ENCODE peak calls at places on chromosomes 3 and 15, in seven cellular contexts. N is H9, T is IMR-90, U is mesendoderm, C is neuronal stem cell, P is H1, I is trophoblast cell. J is an unnamed sample.

GRCh38 chr3:4995500-4996053 is 16.3 kb downstream of the BHLHE40 start:
- DNase-seq in N (no peak), T (peak), C (no peak), P (peak), I (peak), U (peak), J (peak)

GRCh38 chr3:36164400-36164799 is 215.9 kb upstream of the STAC start:
- DNase-seq in P (no peak), I (no peak), C (no peak), T (no peak), U (no peak), N (no peak), J (no peak)

GRCh38 chr15:64877435-64877834 is 34.3 kb upstream of the ANKDD1A start:
- DNase-seq in N (no peak), P (no peak), C (no peak), I (no peak), U (no peak), T (no peak), J (no peak)

GRCh38 chr3:118980832-118981231 is 53.8 kb downstream of the IGSF11 start:
- DNase-seq in P (no peak), U (no peak), N (no peak), I (no peak), C (no peak), T (no peak), J (no peak)

GRCh38 chr3:171565671-171566070 is 105.5 kb upstream of the TNIK start:
- DNase-seq in C (no peak), N (no peak), U (no peak), T (peak), I (no peak), P (no peak), J (peak)

GRCh38 chr3:130291148-130291547 is 54.3 kb upstream of the COL6A5 start:
- DNase-seq in C (no peak), N (no peak), P (no peak), I (no peak), U (no peak), T (no peak), J (no peak)

GRCh38 chr15:55116636-55117035 is 80.1 kb downstream of the RSL24D1 start:
- DNase-seq in P (no peak), U (no peak), N (no peak), C (no peak), I (no peak), T (no peak), J (no peak)

GRCh38 chr15:39594056-39594763 is 13.3 kb downstream of the THBS1 start:
- DNase-seq in N (no peak), I (no peak), P (no peak), U (no peak), T (peak), C (no peak), J (peak)

GRCh38 chr3:128226794-128227399 is 73.6 kb downstream of the EEFSEC start:
- DNase-seq in N (peak), T (peak), U (peak), C (peak), P (peak), I (peak), J (peak)

GRCh38 chr15:82731527-82731926 is 21.9 kb upstream of the AP3B2 start:
- DNase-seq in C (no peak), N (no peak), P (no peak), I (no peak), U (no peak), T (no peak), J (no peak)

GRCh38 chr15:92452143-92452542 is 58.5 kb downstream of the ST8SIA2 start:
- DNase-seq in U (no peak), C (no peak), P (no peak), I (no peak), N (no peak), T (no peak), J (no peak)

GRCh38 chr15:67303490-67304363 is 49.1 kb downstream of the IQCH start:
- DNase-seq in P (no peak), I (peak), N (no peak), U (peak), T (peak), C (no peak), J (peak)

GRCh38 chr3:126858887-126859286 is 124.0 kb upstream of the PLXNA1 start:
- DNase-seq in U (peak), I (peak), P (no peak), C (no peak), N (no peak), T (peak), J (peak)

GRCh38 chr3:89859738-89860137 is 752.3 kb downstream of the EPHA3 start:
- DNase-seq in C (no peak), I (no peak), T (no peak), U (no peak), N (no peak), P (no peak), J (no peak)

GRCh38 chr15:63402498-63403253 is 21.0 kb upstream of the CA12 start:
- DNase-seq in N (no peak), C (peak), I (no peak), U (peak), T (peak), P (peak), J (peak)

GRCh38 chr3:31002730-31003129 is 108.3 kb upstream of the GADL1 start:
- DNase-seq in C (no peak), U (no peak), P (no peak), T (no peak), I (no peak), N (no peak), J (no peak)

GRCh38 chr15:69573815-69574472 is 121.3 kb downstream of the RPLP1 start:
- DNase-seq in C (no peak), P (no peak), I (no peak), N (no peak), U (no peak), T (peak), J (peak)

GRCh38 chr3:146189519-146190173 is 28.7 kb upstream of the PLOD2 start:
- DNase-seq in C (peak), N (peak), I (peak), U (peak), P (peak), T (peak), J (peak)

GRCh38 chr3:52310861-52311566 is 5.1 kb upstream of the DNAH1 start:
- DNase-seq in C (no peak), T (peak), I (no peak), N (no peak), U (no peak), P (no peak), J (no peak)

GRCh38 chr3:126108689-126109075 is 24.8 kb upstream of the SLC41A3 start:
- DNase-seq in P (peak), N (no peak), I (no peak), C (no peak), T (no peak), U (no peak), J (no peak)

GRCh38 chr3:53865732-53866499 is 16.0 kb downstream of the ACTR8 start:
- DNase-seq in N (no peak), U (no peak), I (no peak), T (no peak), P (no peak), C (no peak), J (no peak)

GRCh38 chr15:82680200-82681102 is 29.2 kb downstream of the AP3B2 start:
- DNase-seq in P (peak), C (peak), T (no peak), I (peak), U (peak), N (peak), J (no peak)

GRCh38 chr3:76010252-76010651 is 224.9 kb upstream of the ZNF717 start:
- DNase-seq in P (no peak), I (no peak), C (no peak), T (no peak), N (no peak), U (peak), J (no peak)

GRCh38 chr3:127964053-127964452 is 49.0 kb downstream of the KBTBD12 start:
- DNase-seq in U (no peak), T (peak), I (no peak), N (no peak), P (no peak), C (no peak), J (peak)

GRCh38 chr3:69932087-69932486 is 67.4 kb upstream of the SAMMSON start:
- DNase-seq in T (no peak), I (no peak), C (no peak), N (no peak), U (no peak), P (no peak), J (no peak)

GRCh38 chr3:99925584-99925983 is 107.9 kb downstream of the CMSS1 start:
- DNase-seq in P (no peak), N (no peak), T (peak), C (no peak), U (no peak), I (no peak), J (peak)

GRCh38 chr3:141019244-141019643 is 31.9 kb upstream of the SPSB4 start:
- DNase-seq in P (no peak), T (no peak), U (no peak), I (no peak), C (no peak), N (peak), J (no peak)

GRCh38 chr3:128322030-128323022 is 144.4 kb downstream of the DNAJB8 start:
- DNase-seq in C (no peak), U (peak), I (peak), T (peak), N (peak), P (peak), J (peak)

GRCh38 chr15:33506781-33507180 is 196.0 kb downstream of the RYR3 start:
- DNase-seq in I (no peak), N (no peak), P (no peak), U (peak), T (peak), C (no peak), J (no peak)

GRCh38 chr3:25478964-25479726 is 51.1 kb downstream of the RARB start:
- DNase-seq in N (no peak), C (no peak), P (no peak), T (no peak), U (no peak), I (no peak), J (no peak)
- H3K23ac ChIP-seq in N (no peak), C (no peak), P (no peak), T (no peak), U (no peak), I (no peak), J (no peak)

DNA sequence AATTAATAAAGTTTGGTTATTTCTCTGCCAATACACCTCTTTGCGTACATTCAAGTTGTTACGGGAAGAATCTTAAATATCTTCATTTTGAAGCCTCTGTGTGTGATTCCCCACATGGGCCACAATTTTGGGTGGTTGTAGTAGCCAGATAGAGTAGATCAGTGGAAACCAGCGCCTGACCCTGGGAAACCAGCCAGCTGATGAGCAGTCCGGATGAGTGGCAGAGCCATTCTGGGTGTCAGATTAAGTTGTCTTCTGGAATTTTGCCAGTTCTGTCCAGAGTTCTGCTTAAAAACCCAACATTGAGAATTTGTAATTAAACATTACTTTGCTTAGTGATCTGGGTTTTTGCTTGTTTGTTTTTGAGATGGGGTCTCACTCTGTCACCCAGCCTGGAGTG is 49.7 kb downstream of the MRPS25 start:
- DNase-seq in I (no peak), C (no peak), U (no peak), T (peak), P (no peak), N (no peak), J (no peak)
- H3K23ac ChIP-seq in I (no peak), C (no peak), U (no peak), T (no peak), P (no peak), N (no peak), J (no peak)

GRCh38 chr3:47245271-47245670 is 37.3 kb downstream of the KIF9 start:
- DNase-seq in U (no peak), P (no peak), I (no peak), C (no peak), T (no peak), N (no peak), J (no peak)
- H3K23ac ChIP-seq in U (no peak), P (no peak), I (no peak), C (no peak), T (no peak), N (no peak), J (no peak)

DNA sequence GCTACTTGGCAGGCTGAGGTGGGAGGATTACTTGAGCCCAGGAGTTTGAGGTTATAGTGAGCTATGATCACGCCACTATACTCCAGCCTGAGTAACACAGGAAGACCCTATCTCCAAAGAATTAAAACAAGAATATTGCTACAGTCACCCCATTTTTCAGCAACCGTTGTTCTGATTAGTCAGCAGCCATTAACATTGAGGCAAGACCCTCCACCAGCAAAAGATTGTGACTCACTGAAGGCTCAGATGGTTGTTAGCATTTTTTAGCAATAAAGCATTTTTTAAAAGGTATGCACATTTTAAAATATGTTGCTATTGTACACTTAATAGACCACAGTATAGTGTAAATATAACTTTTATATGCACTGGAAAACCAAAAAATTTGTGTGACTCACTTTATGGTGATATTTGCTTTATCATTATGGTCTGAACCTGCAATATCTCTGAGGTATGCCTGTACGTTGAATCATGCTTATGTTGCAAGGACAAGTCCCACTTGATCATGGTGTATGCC is 492.6 kb downstream of the SQOR start:
- DNase-seq in I (no peak), C (no peak), N (no peak), P (no peak), U (no peak), T (peak), J (no peak)
- H3K23ac ChIP-seq in I (no peak), C (no peak), N (no peak), P (no peak), U (no peak), T (peak), J (no peak)

GRCh38 chr15:53272116-53272515 is 482.0 kb upstream of the ONECUT1 start:
- DNase-seq in T (no peak), N (no peak), I (no peak), C (no peak), P (no peak), U (peak), J (no peak)

GRCh38 chr15:53274630-53275029 is 484.5 kb upstream of the ONECUT1 start:
- DNase-seq in C (no peak), U (no peak), N (no peak), I (no peak), T (no peak), P (no peak), J (no peak)
- H3K23ac ChIP-seq in C (no peak), U (no peak), N (no peak), I (no peak), T (no peak), P (no peak), J (no peak)

GRCh38 chr3:133745108-133745507 is 1.1 kb upstream of the TF start:
- DNase-seq in P (no peak), I (no peak), C (no peak), T (no peak), N (no peak), U (no peak), J (no peak)
- H3K23ac ChIP-seq in P (no peak), I (no peak), C (no peak), T (no peak), N (no peak), U (no peak), J (no peak)

GRCh38 chr15:79381593-79381992 is 50.5 kb upstream of the MINAR1 start:
- DNase-seq in C (no peak), T (no peak), U (no peak), P (no peak), N (no peak), I (no peak), J (no peak)
- H3K23ac ChIP-seq in C (no peak), T (no peak), U (no peak), P (no peak), N (no peak), I (no peak), J (no peak)